ENCODE peak calls at places on chromosomes 5 and 9, in five cellular contexts. S, E, J, Q and T are unnamed samples.

GRCh38 chr9:95175523-95175922 is 142.0 kb downstream of the FANCC start:
- DNase-seq in S (no peak), E (peak; percentile 50), J (no peak), Q (no peak), T (no peak)

GRCh38 chr9:100670719-100671118 is 92.8 kb downstream of the CAVIN4 start:
- DNase-seq in S (no peak), E (no peak), J (no peak), Q (no peak), T (no peak)

GRCh38 chr9:80867731-80868130 is 821.6 kb downstream of the TLE1 start:
- DNase-seq in S (no peak), E (no peak), J (no peak), Q (no peak), T (no peak)

GRCh38 chr5:180523629-180524466 is 29.7 kb downstream of the CNOT6 start:
- DNase-seq in S (no peak), E (no peak), J (no peak), Q (no peak), T (no peak)

GRCh38 chr9:121737481-121737931 is 86.1 kb downstream of the DAB2IP start:
- DNase-seq in S (no peak), E (no peak), J (peak; percentile 67), Q (no peak), T (no peak)

GRCh38 chr5:138276402-138277054 is 2.1 kb upstream of the GFRA3 start:
- DNase-seq in S (no peak), E (peak; percentile 8), J (no peak), Q (no peak), T (no peak)

GRCh38 chr5:82664711-82665110 is 386.6 kb upstream of the RPS23 start:
- DNase-seq in S (no peak), E (no peak), J (no peak), Q (no peak), T (no peak)

GRCh38 chr9:38046669-38047300 is 22.2 kb downstream of the SHB start:
- DNase-seq in S (no peak), E (no peak), J (no peak), Q (no peak), T (no peak)

GRCh38 chr5:135033866-135034185 is 202 bp downstream of the PITX1 start:
- DNase-seq in S (no peak), E (no peak), J (no peak), Q (no peak), T (no peak)

GRCh38 chr5:82307431-82307830 is 29.3 kb upstream of the RPS23 start:
- DNase-seq in S (no peak), E (peak; percentile 64), J (no peak), Q (no peak), T (no peak)

GRCh38 chr9:96149142-96149541 is 152.8 kb downstream of the HSD17B3 start:
- DNase-seq in S (no peak), E (no peak), J (no peak), Q (no peak), T (no peak)

GRCh38 chr5:151622367-151623097 is 31.4 kb upstream of the FAT2 start:
- DNase-seq in S (no peak), E (no peak), J (no peak), Q (no peak), T (no peak)

GRCh38 chr5:96941140-96941539 is 5.3 kb downstream of the LNPEP start:
- DNase-seq in S (no peak), E (no peak), J (no peak), Q (no peak), T (no peak)

GRCh38 chr5:137516961-137517360 is 17.8 kb upstream of the SPOCK1 start:
- DNase-seq in S (no peak), E (no peak), J (no peak), Q (no peak), T (no peak)